ENCODE peak calls at places on chromosomes 5 and 9, in eight cellular contexts. U, T, L, D, W, Y, V and Z are unnamed samples.

GRCh38 chr5:162096448-162096847 is 28.9 kb downstream of the GABRG2 start:
- DNase-seq in W (no peak), L (no peak), T (no peak), D (no peak), Y (no peak), V (no peak), U (no peak), Z (no peak)

GRCh38 chr5:1749346-1750124 is 50.1 kb downstream of the MRPL36 start:
- DNase-seq in V (no peak), L (no peak), T (no peak), Y (peak; percentile 1), D (no peak), U (no peak), W (no peak), Z (no peak)

GRCh38 chr5:172123269-172123692 is 64.7 kb downstream of the STK10 start:
- DNase-seq in U (no peak), V (peak; percentile 77), L (no peak), Y (no peak), W (no peak), D (no peak), T (no peak), Z (no peak)

GRCh38 chr5:40442346-40442745 is 237.4 kb upstream of the PTGER4 start:
- DNase-seq in Y (no peak), W (no peak), V (no peak), D (no peak), T (no peak), L (no peak), U (no peak), Z (no peak)

GRCh38 chr9:105093685-105094084 is 150.8 kb upstream of the SLC44A1 start:
- DNase-seq in T (no peak), W (no peak), L (no peak), U (no peak), D (no peak), V (no peak), Y (no peak), Z (no peak)

GRCh38 chr9:12718482-12719026 is 25.4 kb downstream of the TYRP1 start:
- DNase-seq in D (no peak), U (no peak), L (no peak), T (no peak), V (no peak), W (no peak), Y (no peak), Z (peak; percentile 5)

GRCh38 chr5:64826541-64826940 is 57.8 kb downstream of the CWC27 start:
- DNase-seq in Y (no peak), T (no peak), L (no peak), V (no peak), D (no peak), W (no peak), U (no peak), Z (no peak)

GRCh38 chr5:86983208-86983607 is 284.5 kb upstream of the RASA1 start:
- DNase-seq in L (no peak), T (no peak), D (no peak), U (no peak), W (no peak), Y (no peak), V (no peak), Z (no peak)

GRCh38 chr5:179296150-179296821 is 49.0 kb downstream of the ADAMTS2 start:
- DNase-seq in V (no peak), L (no peak), T (no peak), U (no peak), Y (peak; percentile 7), W (no peak), D (no peak), Z (no peak)

GRCh38 chr9:2849943-2850342 is 6.0 kb upstream of the PUM3 start:
- DNase-seq in Y (no peak), D (no peak), U (no peak), L (no peak), W (no peak), T (no peak), V (no peak), Z (no peak)

GRCh38 chr5:140321796-140322195 is 18.9 kb upstream of the PFDN1 start:
- DNase-seq in W (no peak), D (no peak), L (no peak), T (no peak), U (no peak), V (no peak), Y (no peak), Z (no peak)

GRCh38 chr5:42985129-42986037 is 54.7 kb downstream of the ANXA2R start:
- DNase-seq in T (no peak), D (no peak), U (no peak), L (no peak), V (no peak), W (no peak), Y (no peak), Z (no peak)

GRCh38 chr5:1959231-1959630 is 76.5 kb upstream of the IRX4 start:
- DNase-seq in W (no peak), T (no peak), L (no peak), Y (no peak), U (no peak), V (no peak), D (no peak), Z (no peak)

GRCh38 chr9:27519466-27520465 is 4.3 kb upstream of the IFNK start:
- DNase-seq in Y (no peak), U (no peak), T (no peak), D (no peak), L (no peak), V (no peak), W (no peak), Z (no peak)